ENCODE peak calls at places on chromosomes 12 and 14, in seven cellular contexts. D is esophagus squamous epithelium, C is WTC11, Y is NCI-H774, U is GM04503, K is GM03348, R is GM13977. G is an unnamed sample.

GRCh38 chr14:94823556-94824341 is 53.8 kb upstream of the GSC start:
- DNase-seq in K (no peak), C (no peak), R (no peak), Y (no peak), D (no peak), U (no peak), G (no peak)

GRCh38 chr12:92597997-92598396 is 104.8 kb upstream of the PLEKHG7 start:
- DNase-seq in R (no peak), C (no peak), D (no peak), U (no peak), Y (no peak), K (peak), G (no peak)

GRCh38 chr14:22382955-22383354 is 206.1 kb downstream of the DAD1 start:
- DNase-seq in K (no peak), R (no peak), Y (no peak), C (no peak), D (no peak), U (no peak), G (no peak)

GRCh38 chr14:75591987-75592575 is 13.7 kb downstream of the FLVCR2 start:
- DNase-seq in Y (no peak), K (no peak), U (no peak), D (no peak), R (no peak), C (no peak), G (no peak)

GRCh38 chr14:32104803-32105202 is 27.7 kb downstream of the ARHGAP5 start:
- DNase-seq in D (no peak), R (no peak), K (no peak), C (no peak), Y (no peak), U (no peak), G (no peak)

GRCh38 chr14:76954791-76955190 is 73.7 kb downstream of the IRF2BPL start:
- DNase-seq in U (no peak), D (no peak), Y (no peak), R (no peak), C (no peak), K (no peak), G (no peak)

GRCh38 chr12:49811961-49812401 is 16.2 kb downstream of the NCKAP5L start:
- DNase-seq in C (no peak), D (no peak), R (no peak), U (no peak), K (no peak), Y (no peak), G (no peak)

GRCh38 chr12:81077686-81078441 is at the start of gene ACSS3:
- DNase-seq in C (peak), D (no peak), R (no peak), U (no peak), K (peak), Y (peak), G (peak)

GRCh38 chr12:12229556-12230092 is 37.2 kb downstream of the LRP6 start:
- DNase-seq in R (no peak), K (no peak), C (no peak), Y (no peak), U (no peak), D (no peak), G (no peak)

GRCh38 chr12:12032260-12032761 is 38.4 kb upstream of the BCL2L14 start:
- DNase-seq in Y (no peak), C (no peak), U (no peak), R (no peak), K (no peak), D (no peak), G (no peak)

GRCh38 chr12:40907115-40907521 is 214.9 kb downstream of the CNTN1 start:
- DNase-seq in Y (no peak), R (peak), C (no peak), K (no peak), D (no peak), U (no peak), G (no peak)

GRCh38 chr14:78154827-78155226 is 15.3 kb upstream of the NRXN3 start:
- DNase-seq in U (no peak), R (no peak), D (no peak), K (no peak), Y (no peak), C (peak), G (no peak)

GRCh38 chr12:6333566-6333965 is 8.3 kb downstream of the TNFRSF1A start:
- DNase-seq in Y (no peak), K (peak), R (no peak), U (no peak), D (no peak), C (no peak), G (no peak)

GRCh38 chr12:116495260-116495659 is 63.9 kb upstream of the MAP1LC3B2 start:
- DNase-seq in C (no peak), Y (no peak), D (no peak), U (peak), R (no peak), K (peak), G (no peak)

GRCh38 chr12:42565633-42566032 is 23.9 kb downstream of the PRICKLE1 start:
- DNase-seq in C (no peak), D (no peak), R (no peak), Y (no peak), K (no peak), U (no peak), G (no peak)

GRCh38 chr12:108822458-108823205 is 34.8 kb downstream of the SSH1 start:
- DNase-seq in C (no peak), K (no peak), R (no peak), D (no peak), U (no peak), Y (no peak), G (no peak)

GRCh38 chr12:71061451-71061850 is 96.3 kb downstream of the TSPAN8 start:
- DNase-seq in R (no peak), C (no peak), U (no peak), K (no peak), Y (no peak), D (no peak), G (no peak)

GRCh38 chr14:72443991-72444431 is 449.9 kb downstream of the DPF3 start:
- DNase-seq in U (no peak), R (peak), D (no peak), Y (no peak), K (no peak), C (no peak), G (no peak)

GRCh38 chr12:16281157-16281556 is 3.7 kb upstream of the SLC15A5 start:
- DNase-seq in U (no peak), R (no peak), D (no peak), C (no peak), Y (no peak), K (peak), G (no peak)

GRCh38 chr12:14473707-14474287 is 93.9 kb downstream of the PLBD1 start:
- DNase-seq in D (no peak), C (no peak), K (no peak), Y (no peak), R (no peak), U (no peak), G (no peak)

G was measured in left cardiac atrium.